ENCODE peak calls at places on chromosomes 16 and 17, in seven cellular contexts. One of them, this sample, is unnamed.

GRCh38 chr17:69761767-69762321 is 313.2 kb upstream of the KCNJ16 start:
- DNase-seq in CD8-positive, alpha-beta memory T cell: no peak
- DNase-seq in WTC11: no peak
- DNase-seq in M059J: peak
- DNase-seq in hypothalamus: no peak
- DNase-seq in NCI-H1048: no peak
- DNase-seq in nephron progenitor cell: no peak
- DNase-seq in this sample: no peak

GRCh38 chr16:67548265-67549126 is 13.8 kb upstream of the CTCF start:
- DNase-seq in CD8-positive, alpha-beta memory T cell: no peak
- DNase-seq in WTC11: no peak
- DNase-seq in M059J: no peak
- DNase-seq in hypothalamus: no peak
- DNase-seq in NCI-H1048: no peak
- DNase-seq in nephron progenitor cell: no peak
- DNase-seq in this sample: no peak

GRCh38 chr17:72527819-72528218 is 407.0 kb downstream of the SOX9 start:
- DNase-seq in CD8-positive, alpha-beta memory T cell: no peak
- DNase-seq in WTC11: no peak
- DNase-seq in M059J: no peak
- DNase-seq in hypothalamus: no peak
- DNase-seq in NCI-H1048: no peak
- DNase-seq in nephron progenitor cell: no peak
- DNase-seq in this sample: no peak

GRCh38 chr17:55117063-55117611 is 147.6 kb upstream of the HLF start:
- DNase-seq in CD8-positive, alpha-beta memory T cell: no peak
- DNase-seq in WTC11: no peak
- DNase-seq in M059J: no peak
- DNase-seq in hypothalamus: no peak
- DNase-seq in NCI-H1048: peak
- DNase-seq in nephron progenitor cell: no peak
- DNase-seq in this sample: no peak

GRCh38 chr16:2199095-2199494 is 2.7 kb upstream of the CASKIN1 start:
- DNase-seq in CD8-positive, alpha-beta memory T cell: no peak
- DNase-seq in WTC11: no peak
- DNase-seq in M059J: no peak
- DNase-seq in hypothalamus: no peak
- DNase-seq in NCI-H1048: no peak
- DNase-seq in nephron progenitor cell: no peak
- DNase-seq in this sample: no peak

GRCh38 chr17:74956093-74956492 is 16.5 kb downstream of the HID1 start:
- DNase-seq in CD8-positive, alpha-beta memory T cell: no peak
- DNase-seq in WTC11: no peak
- DNase-seq in M059J: no peak
- DNase-seq in hypothalamus: no peak
- DNase-seq in NCI-H1048: no peak
- DNase-seq in nephron progenitor cell: no peak
- DNase-seq in this sample: no peak

GRCh38 chr16:85451646-85452363 is 161.3 kb upstream of the GSE1 start:
- DNase-seq in CD8-positive, alpha-beta memory T cell: no peak
- DNase-seq in WTC11: no peak
- DNase-seq in M059J: no peak
- DNase-seq in hypothalamus: no peak
- DNase-seq in NCI-H1048: no peak
- DNase-seq in nephron progenitor cell: no peak
- DNase-seq in this sample: no peak

GRCh38 chr17:83108709-83109108 is 29.3 kb downstream of the METRNL start:
- DNase-seq in CD8-positive, alpha-beta memory T cell: no peak
- DNase-seq in WTC11: no peak
- DNase-seq in M059J: no peak
- DNase-seq in hypothalamus: no peak
- DNase-seq in NCI-H1048: no peak
- DNase-seq in nephron progenitor cell: no peak
- DNase-seq in this sample: no peak

GRCh38 chr16:15682105-15682570 is 32.1 kb downstream of the NDE1 start:
- DNase-seq in CD8-positive, alpha-beta memory T cell: no peak
- DNase-seq in WTC11: peak
- DNase-seq in M059J: peak
- DNase-seq in hypothalamus: no peak
- DNase-seq in NCI-H1048: no peak
- DNase-seq in nephron progenitor cell: no peak
- DNase-seq in this sample: no peak

GRCh38 chr17:82113422-82113821 is 15.4 kb upstream of the FASN start:
- DNase-seq in CD8-positive, alpha-beta memory T cell: no peak
- DNase-seq in WTC11: no peak
- DNase-seq in M059J: no peak
- DNase-seq in hypothalamus: no peak
- DNase-seq in NCI-H1048: no peak
- DNase-seq in nephron progenitor cell: no peak
- DNase-seq in this sample: peak

GRCh38 chr16:28089992-28090365 is 26.5 kb upstream of the GSG1L start:
- DNase-seq in CD8-positive, alpha-beta memory T cell: no peak
- DNase-seq in WTC11: no peak
- DNase-seq in M059J: no peak
- DNase-seq in hypothalamus: no peak
- DNase-seq in NCI-H1048: no peak
- DNase-seq in nephron progenitor cell: no peak
- DNase-seq in this sample: no peak

GRCh38 chr16:58409316-58409973 is 17.2 kb downstream of the GINS3 start:
- DNase-seq in CD8-positive, alpha-beta memory T cell: no peak
- DNase-seq in WTC11: no peak
- DNase-seq in M059J: peak
- DNase-seq in hypothalamus: peak
- DNase-seq in NCI-H1048: no peak
- DNase-seq in nephron progenitor cell: no peak
- DNase-seq in this sample: no peak

GRCh38 chr17:61221597-61222471 is 177.8 kb upstream of the TBX2 start:
- DNase-seq in CD8-positive, alpha-beta memory T cell: no peak
- DNase-seq in WTC11: no peak
- DNase-seq in M059J: peak
- DNase-seq in hypothalamus: no peak
- DNase-seq in NCI-H1048: no peak
- DNase-seq in nephron progenitor cell: no peak
- DNase-seq in this sample: no peak

GRCh38 chr17:29149431-29150064 is 30.6 kb downstream of the MYO18A start:
- DNase-seq in CD8-positive, alpha-beta memory T cell: no peak
- DNase-seq in WTC11: no peak
- DNase-seq in M059J: no peak
- DNase-seq in hypothalamus: no peak
- DNase-seq in NCI-H1048: no peak
- DNase-seq in nephron progenitor cell: no peak
- DNase-seq in this sample: peak

GRCh38 chr17:36977568-36977967 is 28.8 kb downstream of the AATF start:
- DNase-seq in CD8-positive, alpha-beta memory T cell: no peak
- DNase-seq in WTC11: no peak
- DNase-seq in M059J: no peak
- DNase-seq in hypothalamus: no peak
- DNase-seq in NCI-H1048: no peak
- DNase-seq in nephron progenitor cell: no peak
- DNase-seq in this sample: no peak

GRCh38 chr17:31424944-31425582 is 33.6 kb downstream of the RAB11FIP4 start:
- DNase-seq in CD8-positive, alpha-beta memory T cell: no peak
- DNase-seq in WTC11: no peak
- DNase-seq in M059J: no peak
- DNase-seq in hypothalamus: no peak
- DNase-seq in NCI-H1048: no peak
- DNase-seq in nephron progenitor cell: peak
- DNase-seq in this sample: no peak

GRCh38 chr17:9240659-9241370 is 219.5 kb downstream of the NTN1 start:
- DNase-seq in CD8-positive, alpha-beta memory T cell: no peak
- DNase-seq in WTC11: peak
- DNase-seq in M059J: peak
- DNase-seq in hypothalamus: peak
- DNase-seq in NCI-H1048: no peak
- DNase-seq in nephron progenitor cell: peak
- DNase-seq in this sample: peak

GRCh38 chr16:404971-405486 is 3.3 kb downstream of the DECR2 start:
- DNase-seq in CD8-positive, alpha-beta memory T cell: no peak
- DNase-seq in WTC11: no peak
- DNase-seq in M059J: no peak
- DNase-seq in hypothalamus: no peak
- DNase-seq in NCI-H1048: no peak
- DNase-seq in nephron progenitor cell: no peak
- DNase-seq in this sample: no peak

GRCh38 chr16:67935096-67935401 is 1.6 kb downstream of the PSMB10 start:
- DNase-seq in CD8-positive, alpha-beta memory T cell: no peak
- DNase-seq in WTC11: no peak
- DNase-seq in M059J: no peak
- DNase-seq in hypothalamus: no peak
- DNase-seq in NCI-H1048: no peak
- DNase-seq in nephron progenitor cell: no peak
- DNase-seq in this sample: no peak

GRCh38 chr16:14483819-14484385 is 146.2 kb downstream of the PARN start:
- DNase-seq in CD8-positive, alpha-beta memory T cell: no peak
- DNase-seq in WTC11: no peak
- DNase-seq in M059J: no peak
- DNase-seq in hypothalamus: no peak
- DNase-seq in NCI-H1048: no peak
- DNase-seq in nephron progenitor cell: no peak
- DNase-seq in this sample: no peak

GRCh38 chr16:67464565-67464964 is 16.4 kb downstream of the ATP6V0D1 start:
- DNase-seq in CD8-positive, alpha-beta memory T cell: no peak
- DNase-seq in WTC11: no peak
- DNase-seq in M059J: no peak
- DNase-seq in hypothalamus: peak
- DNase-seq in NCI-H1048: no peak
- DNase-seq in nephron progenitor cell: no peak
- DNase-seq in this sample: no peak

GRCh38 chr16:4805231-4805630 is 2.8 kb upstream of the ROGDI start:
- DNase-seq in CD8-positive, alpha-beta memory T cell: no peak
- DNase-seq in WTC11: no peak
- DNase-seq in M059J: no peak
- DNase-seq in hypothalamus: no peak
- DNase-seq in NCI-H1048: no peak
- DNase-seq in nephron progenitor cell: no peak
- DNase-seq in this sample: no peak

GRCh38 chr17:41627316-41628072 is 3.1 kb upstream of the KRT17 start:
- DNase-seq in CD8-positive, alpha-beta memory T cell: no peak
- DNase-seq in WTC11: no peak
- DNase-seq in M059J: no peak
- DNase-seq in hypothalamus: no peak
- DNase-seq in NCI-H1048: no peak
- DNase-seq in nephron progenitor cell: no peak
- DNase-seq in this sample: no peak

GRCh38 chr17:77834170-77835115 is 124.1 kb upstream of the TNRC6C start:
- DNase-seq in CD8-positive, alpha-beta memory T cell: peak
- DNase-seq in WTC11: no peak
- DNase-seq in M059J: peak
- DNase-seq in hypothalamus: no peak
- DNase-seq in NCI-H1048: no peak
- DNase-seq in nephron progenitor cell: no peak
- DNase-seq in this sample: no peak

GRCh38 chr17:77329741-77330531 is 189.2 kb downstream of the SEC14L1 start:
- DNase-seq in CD8-positive, alpha-beta memory T cell: no peak
- DNase-seq in WTC11: peak
- DNase-seq in M059J: no peak
- DNase-seq in hypothalamus: no peak
- DNase-seq in NCI-H1048: no peak
- DNase-seq in nephron progenitor cell: no peak
- DNase-seq in this sample: peak

GRCh38 chr16:84740596-84741071 is 40.8 kb downstream of the USP10 start:
- DNase-seq in CD8-positive, alpha-beta memory T cell: no peak
- DNase-seq in WTC11: no peak
- DNase-seq in M059J: no peak
- DNase-seq in hypothalamus: no peak
- DNase-seq in NCI-H1048: no peak
- DNase-seq in nephron progenitor cell: no peak
- DNase-seq in this sample: no peak

GRCh38 chr16:67535201-67535600 is 6.6 kb downstream of the RIPOR1 start:
- DNase-seq in CD8-positive, alpha-beta memory T cell: no peak
- DNase-seq in WTC11: no peak
- DNase-seq in M059J: no peak
- DNase-seq in hypothalamus: no peak
- DNase-seq in NCI-H1048: no peak
- DNase-seq in nephron progenitor cell: no peak
- DNase-seq in this sample: no peak

GRCh38 chr16:83713597-83713996 is 94.2 kb upstream of the HSBP1 start:
- DNase-seq in CD8-positive, alpha-beta memory T cell: no peak
- DNase-seq in WTC11: no peak
- DNase-seq in M059J: peak
- DNase-seq in hypothalamus: no peak
- DNase-seq in NCI-H1048: no peak
- DNase-seq in nephron progenitor cell: no peak
- DNase-seq in this sample: no peak

GRCh38 chr17:31738067-31738466 is 121.0 kb downstream of the COPRS start:
- DNase-seq in CD8-positive, alpha-beta memory T cell: no peak
- DNase-seq in WTC11: no peak
- DNase-seq in M059J: no peak
- DNase-seq in hypothalamus: no peak
- DNase-seq in NCI-H1048: no peak
- DNase-seq in nephron progenitor cell: no peak
- DNase-seq in this sample: no peak

GRCh38 chr17:50687200-50688066 is 20.3 kb downstream of the ANKRD40 start:
- DNase-seq in CD8-positive, alpha-beta memory T cell: no peak
- DNase-seq in WTC11: peak
- DNase-seq in M059J: no peak
- DNase-seq in hypothalamus: no peak
- DNase-seq in NCI-H1048: no peak
- DNase-seq in nephron progenitor cell: no peak
- DNase-seq in this sample: peak

GRCh38 chr16:49516382-49517036 is 142.9 kb downstream of the C16orf78 start:
- DNase-seq in CD8-positive, alpha-beta memory T cell: no peak
- DNase-seq in WTC11: no peak
- DNase-seq in M059J: no peak
- DNase-seq in hypothalamus: no peak
- DNase-seq in NCI-H1048: no peak
- DNase-seq in nephron progenitor cell: no peak
- DNase-seq in this sample: no peak

GRCh38 chr16:8887952-8888560 is 5.9 kb downstream of the LITAFD start:
- DNase-seq in CD8-positive, alpha-beta memory T cell: no peak
- DNase-seq in WTC11: no peak
- DNase-seq in M059J: peak
- DNase-seq in hypothalamus: peak
- DNase-seq in NCI-H1048: no peak
- DNase-seq in nephron progenitor cell: no peak
- DNase-seq in this sample: no peak

GRCh38 chr16:60246055-60246454 is 1511.9 kb upstream of the GOT2 start:
- DNase-seq in CD8-positive, alpha-beta memory T cell: no peak
- DNase-seq in WTC11: no peak
- DNase-seq in M059J: no peak
- DNase-seq in hypothalamus: no peak
- DNase-seq in NCI-H1048: no peak
- DNase-seq in nephron progenitor cell: no peak
- DNase-seq in this sample: no peak